ENCODE peak calls at places on chromosomes 12 and 14, in six cellular contexts. K, S, F, B, A and P are unnamed samples.

GRCh38 chr14:95098984-95099599 is 58.2 kb downstream of the DICER1 start:
- ATAC-seq in A (no peak), S (no peak), B (peak), K (peak), F (no peak), P (no peak)

GRCh38 chr14:64721899-64722298 is 17.7 kb downstream of the PLEKHG3 start:
- ATAC-seq in S (no peak), F (no peak), K (no peak), B (no peak), A (no peak), P (no peak)

GRCh38 chr14:53596845-53597525 is 359.6 kb downstream of the BMP4 start:
- ATAC-seq in K (no peak), S (no peak), A (no peak), B (no peak), F (no peak), P (no peak)

GRCh38 chr12:93174473-93174872 is 203.3 kb upstream of the NUDT4 start:
- ATAC-seq in A (no peak), S (no peak), K (no peak), F (no peak), B (no peak), P (no peak)

GRCh38 chr14:78154827-78155226 is 15.3 kb upstream of the NRXN3 start:
- ATAC-seq in S (no peak), B (no peak), A (no peak), K (no peak), F (no peak), P (no peak)

GRCh38 chr12:48542300-48542928 is 17.0 kb downstream of the OR8S1 start:
- ATAC-seq in B (peak), A (no peak), F (no peak), S (no peak), K (no peak), P (peak)

GRCh38 chr14:100158566-100159106 is 809 bp downstream of the DEGS2 start:
- ATAC-seq in A (no peak), B (no peak), S (no peak), F (no peak), K (no peak), P (no peak)

GRCh38 chr12:9725471-9725870 is 7.4 kb downstream of the CLECL1 start:
- ATAC-seq in B (no peak), F (no peak), K (no peak), S (no peak), A (no peak), P (no peak)